ENCODE peak calls at places on chromosomes 11 and 22, in eight cellular contexts. M is sigmoid colon, W is A549, O is testis, Q is breast epithelium, Y is uterus, U is tibial nerve, X is K562. S is an unnamed sample.

GRCh38 chr11:12461516-12461915 is 84.1 kb downstream of the PARVA start:
- DNase-seq in O (no peak), M (no peak), Y (peak; percentile 15), U (no peak), X (no peak), Q (no peak), W (no peak), S (no peak)

GRCh38 chr11:61769169-61769920 is 16.9 kb downstream of the MYRF start:
- DNase-seq in Q (no peak), W (no peak), X (peak; percentile 47), O (no peak), M (no peak), U (no peak), Y (no peak), S (no peak)

GRCh38 chr22:39524753-39525657 is 4.6 kb downstream of the ATF4 start:
- DNase-seq in Q (no peak), U (no peak), Y (no peak), X (no peak), M (no peak), O (no peak), W (no peak), S (no peak)

GRCh38 chr11:99449345-99449744 is 428.6 kb downstream of the CNTN5 start:
- DNase-seq in M (no peak), Q (no peak), X (no peak), Y (no peak), U (no peak), O (no peak), W (no peak), S (no peak)

GRCh38 chr11:102111787-102112653 is 1.8 kb downstream of the YAP1 start:
- DNase-seq in O (peak; percentile 60), Q (no peak), X (no peak), Y (peak; percentile 59), W (peak; percentile 89), M (peak; percentile 73), U (peak; percentile 38), S (peak; percentile 39)

GRCh38 chr11:10287766-10288165 is 6.3 kb downstream of the SBF2 start:
- DNase-seq in Q (no peak), U (no peak), M (no peak), X (no peak), W (no peak), Y (no peak), O (no peak), S (no peak)

GRCh38 chr11:77093987-77094840 is 8.4 kb upstream of the OMP start:
- DNase-seq in O (no peak), M (peak; percentile 47), Q (no peak), Y (no peak), W (no peak), X (no peak), U (no peak), S (no peak)

GRCh38 chr11:25094085-25094802 is 597.4 kb downstream of the LUZP2 start:
- DNase-seq in X (no peak), U (no peak), W (no peak), Q (no peak), Y (no peak), M (no peak), O (no peak), S (no peak)

GRCh38 chr11:115613986-115614625 is 109.9 kb upstream of the CADM1 start:
- DNase-seq in W (peak; percentile 42), O (no peak), U (no peak), Q (no peak), Y (no peak), X (no peak), M (no peak), S (no peak)

GRCh38 chr11:76114238-76114637 is 92.1 kb downstream of the WNT11 start:
- DNase-seq in U (no peak), Y (no peak), W (no peak), M (no peak), O (no peak), Q (no peak), X (peak; percentile 43), S (no peak)

GRCh38 chr22:21567456-21568206 is at the start of gene UBE2L3:
- DNase-seq in O (peak; percentile 89), W (peak; percentile 83), X (peak; percentile 100), U (peak; percentile 70), Y (peak; percentile 78), Q (peak; percentile 66), M (peak; percentile 88), S (peak; percentile 88)

GRCh38 chr22:37282385-37282677 is at the start of gene CYTH4:
- DNase-seq in Q (no peak), U (no peak), Y (no peak), W (no peak), M (peak; percentile 80), X (peak; percentile 38), O (peak; percentile 26), S (peak; percentile 86)

GRCh38 chr22:44884968-44885805 is 124.6 kb downstream of the PHF21B start:
- DNase-seq in U (no peak), Y (no peak), M (peak; percentile 47), O (no peak), W (no peak), X (no peak), Q (no peak), S (no peak)

GRCh38 chr11:106585061-106585460 is 433.2 kb downstream of the GUCY1A2 start:
- DNase-seq in U (no peak), Q (no peak), O (peak; percentile 15), X (no peak), W (peak; percentile 6), M (no peak), Y (no peak), S (no peak)

DNA sequence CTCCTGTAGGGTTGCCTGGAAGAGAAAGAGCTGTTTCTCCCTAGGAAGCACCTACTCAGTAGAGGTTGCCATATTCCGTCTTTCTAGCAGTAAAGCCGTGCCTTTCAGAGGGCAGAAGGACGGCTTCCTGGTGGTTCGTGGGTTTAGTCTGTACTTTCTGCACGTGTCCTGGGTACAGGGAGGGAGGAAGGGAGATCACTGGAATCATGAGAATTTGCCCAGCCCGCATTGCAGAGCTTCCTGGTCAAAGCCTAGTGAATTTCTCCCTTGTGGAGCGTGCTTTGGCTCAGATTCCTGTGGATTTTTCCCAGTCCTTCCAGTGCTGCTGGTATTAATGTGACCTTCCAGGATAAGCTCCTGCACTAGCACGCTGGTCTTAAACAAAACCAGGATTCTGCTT is 44.9 kb downstream of the GRAMD1B start:
- DNase-seq in W (peak; percentile 51), M (peak; percentile 56), O (peak; percentile 46), Y (no peak), Q (no peak), U (no peak), X (no peak), S (no peak)
- H3K4me1 ChIP-seq in W (peaks cover 96% of the 10 kb centered on the region), M (no peaks in the 10 kb centered on the region), O (peaks cover 15% of the 10 kb centered on the region), Y (no peaks in the 10 kb centered on the region), Q (no peaks in the 10 kb centered on the region), U (no peaks in the 10 kb centered on the region), X (no peaks in the 10 kb centered on the region), S (peaks cover 23% of the 10 kb centered on the region)

GRCh38 chr11:65779669-65779918 is 1.2 kb downstream of the AP5B1 start:
- DNase-seq in Y (no peak), M (no peak), X (no peak), O (no peak), Q (no peak), W (no peak), U (no peak), S (no peak)

GRCh38 chr11:65781152-65781961 is 581 bp upstream of the AP5B1 start:
- DNase-seq in M (peak; percentile 72), W (no peak), Y (no peak), Q (no peak), U (no peak), O (no peak), X (peak; percentile 74), S (no peak)

GRCh38 chr11:65781962-65782815 is 1.4 kb upstream of the AP5B1 start:
- DNase-seq in M (peak; percentile 50), O (no peak), U (no peak), Q (no peak), Y (no peak), W (no peak), X (no peak), S (peak; percentile 32)

GRCh38 chr11:65779919-65780769 is 632 bp downstream of the AP5B1 start:
- DNase-seq in O (peak; percentile 75), W (peak; percentile 88), Q (peak; percentile 54), Y (peak; percentile 39), X (peak; percentile 87), U (peak; percentile 56), M (peak; percentile 88), S (peak; percentile 83)

GRCh38 chr11:65780770-65781151 is at the start of gene AP5B1:
- DNase-seq in X (peak; percentile 91), O (peak; percentile 50), M (peak; percentile 76), Y (no peak), W (peak; percentile 61), Q (peak; percentile 58), U (no peak), S (peak; percentile 82)
- TF ChIP-seq POLR2A in X (no peak), O (no peak), M (no peak), Y (no peak), W (peak; percentile 66), Q (no peak), U (peak; percentile 19), S (no peak)

GRCh38 chr22:45893516-45893915 is 83.4 kb downstream of the WNT7B start:
- DNase-seq in M (no peak), W (no peak), Q (no peak), U (no peak), O (no peak), Y (no peak), X (no peak), S (no peak)

GRCh38 chr22:45896153-45896951 is 80.6 kb downstream of the WNT7B start:
- DNase-seq in U (no peak), M (no peak), Q (peak; percentile 76), W (no peak), Y (no peak), X (no peak), O (no peak), S (no peak)

GRCh38 chr22:45895436-45896152 is 81.4 kb downstream of the WNT7B start:
- DNase-seq in W (no peak), X (no peak), M (no peak), O (no peak), Q (no peak), Y (no peak), U (no peak), S (no peak)

GRCh38 chr22:45897736-45898135 is 79.2 kb downstream of the WNT7B start:
- DNase-seq in O (no peak), Q (no peak), Y (no peak), X (no peak), M (no peak), W (no peak), U (no peak), S (no peak)

GRCh38 chr22:45896961-45897538 is 79.9 kb downstream of the WNT7B start:
- DNase-seq in M (no peak), X (no peak), U (no peak), W (no peak), Q (no peak), Y (no peak), O (no peak), S (no peak)
- H3K4me1 ChIP-seq in M (no peaks in the 10 kb centered on the region), X (no peaks in the 10 kb centered on the region), U (no peaks in the 10 kb centered on the region), W (peaks cover 8% of the 10 kb centered on the region), Q (peaks cover 3% of the 10 kb centered on the region), Y (no peaks in the 10 kb centered on the region), O (no peaks in the 10 kb centered on the region), S (no peaks in the 10 kb centered on the region)

DNA sequence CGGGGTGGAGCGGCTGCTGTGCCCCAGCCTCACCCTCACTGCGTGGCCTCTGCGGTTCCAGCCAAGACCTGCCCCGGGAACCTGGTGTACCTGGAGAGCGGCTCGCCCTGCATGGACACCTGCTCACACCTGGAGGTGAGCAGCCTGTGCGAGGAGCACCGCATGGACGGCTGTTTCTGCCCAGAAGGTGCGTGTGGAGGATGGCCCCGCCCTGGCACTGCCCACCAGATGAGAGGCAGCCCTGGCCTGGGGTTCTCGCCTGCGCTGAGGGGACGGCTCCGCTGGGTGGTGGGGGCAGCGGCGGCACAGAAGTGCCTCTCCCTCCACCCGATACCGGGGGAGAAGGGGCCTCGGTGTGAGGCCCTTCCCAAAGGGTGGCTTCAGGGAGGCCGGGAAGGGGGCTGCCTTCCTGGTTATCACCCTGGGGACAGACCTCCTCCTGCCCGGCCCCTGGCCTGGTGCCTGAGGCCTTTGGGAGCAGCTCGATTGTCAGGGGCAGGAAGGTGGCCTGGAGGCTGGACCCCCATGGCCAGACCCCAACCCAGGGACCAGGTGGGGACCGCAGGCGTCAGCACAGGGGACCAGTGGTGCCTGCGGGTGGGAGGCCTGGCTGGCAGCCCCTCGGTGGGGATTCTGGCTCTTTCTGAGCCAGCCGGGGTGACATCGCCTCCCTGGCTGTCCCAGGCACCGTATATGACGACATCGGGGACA is 7.1 kb downstream of the MUC2 start:
- DNase-seq in X (no peak), Y (peak; percentile 6), W (no peak), U (no peak), M (peak; percentile 61), O (no peak), Q (no peak), S (no peak)
- TF ChIP-seq POLR2A in X (no peak), Y (no peak), W (no peak), U (no peak), M (no peak), O (no peak), Q (no peak), S (no peak)